ENCODE peak calls at places on chromosomes 13 and 19, in nine cellular contexts. I, E, Q, T, U, P, M, J and D are unnamed samples.

GRCh38 chr13:34189946-34190345 is 372.0 kb downstream of the RFC3 start:
- ATAC-seq in Q (no peak), J (no peak), I (no peak), M (no peak), E (no peak), P (no peak), T (no peak), U (no peak), D (no peak)

GRCh38 chr19:19098084-19098702 is 34.4 kb downstream of the SLC25A42 start:
- ATAC-seq in E (no peak), U (no peak), J (no peak), T (no peak), P (no peak), Q (no peak), M (no peak), I (no peak), D (no peak)

GRCh38 chr13:80448725-80449124 is 107.8 kb upstream of the SPRY2 start:
- ATAC-seq in J (no peak), I (no peak), M (no peak), P (no peak), Q (no peak), U (no peak), T (no peak), E (no peak), D (no peak)

GRCh38 chr13:99297330-99297729 is 9.9 kb downstream of the GPR183 start:
- ATAC-seq in U (no peak), P (peak), T (no peak), I (no peak), M (no peak), J (no peak), Q (no peak), E (peak), D (no peak)

GRCh38 chr13:44818428-44818827 is 170.8 kb downstream of the NUFIP1 start:
- ATAC-seq in E (no peak), T (no peak), P (no peak), I (no peak), Q (no peak), M (no peak), J (no peak), U (no peak), D (no peak)

GRCh38 chr13:40635315-40635995 is 31.0 kb downstream of the FOXO1 start:
- ATAC-seq in M (no peak), P (peak), U (peak), E (peak), I (no peak), J (no peak), Q (no peak), T (no peak), D (no peak)

GRCh38 chr13:33690321-33690720 is 127.6 kb upstream of the RFC3 start:
- ATAC-seq in J (no peak), E (peak), T (no peak), Q (no peak), U (no peak), P (peak), M (no peak), I (no peak), D (no peak)

GRCh38 chr13:45048890-45049407 is 59.6 kb downstream of the GPALPP1 start:
- ATAC-seq in U (no peak), I (no peak), J (no peak), E (peak), T (no peak), M (no peak), Q (no peak), P (peak), D (no peak)

GRCh38 chr13:50355797-50356196 is 340.6 kb downstream of the KCNRG start:
- ATAC-seq in T (no peak), J (no peak), P (peak), U (no peak), M (no peak), E (peak), I (no peak), Q (no peak), D (no peak)

GRCh38 chr19:33280351-33280921 is 21.9 kb downstream of the CEBPA start:
- ATAC-seq in Q (no peak), M (no peak), T (no peak), I (no peak), P (peak), J (peak), U (no peak), E (peak), D (no peak)

GRCh38 chr19:7395793-7396192 is 47.1 kb downstream of the ARHGEF18 start:
- ATAC-seq in P (no peak), U (no peak), Q (peak), T (no peak), I (no peak), M (no peak), J (no peak), E (no peak), D (no peak)

GRCh38 chr13:74705438-74705837 is 571.2 kb upstream of the KLF12 start:
- ATAC-seq in Q (no peak), M (no peak), U (no peak), I (no peak), E (no peak), J (no peak), P (no peak), T (no peak), D (no peak)

GRCh38 chr19:47309608-47310007 is at the start of gene C5AR1:
- ATAC-seq in M (no peak), J (no peak), U (peak), I (no peak), Q (peak), P (no peak), T (no peak), E (no peak), D (peak)

GRCh38 chr13:111204438-111205177 is 89.5 kb downstream of the ARHGEF7 start:
- ATAC-seq in E (no peak), T (no peak), M (no peak), U (peak), J (no peak), Q (peak), P (no peak), I (no peak), D (peak)

GRCh38 chr19:12648088-12648487 is 18.5 kb downstream of the MAN2B1 start:
- ATAC-seq in U (peak), J (no peak), P (no peak), M (no peak), Q (peak), E (no peak), I (no peak), T (no peak), D (peak)

GRCh38 chr13:108494991-108495661 is 134.3 kb upstream of the MYO16 start:
- ATAC-seq in J (no peak), I (no peak), U (no peak), Q (peak), E (peak), T (no peak), M (no peak), P (no peak), D (peak)

GRCh38 chr13:29227560-29227959 is 367.9 kb downstream of the SLC7A1 start:
- ATAC-seq in E (no peak), U (peak), M (no peak), T (no peak), Q (no peak), P (no peak), J (no peak), I (no peak), D (peak)

GRCh38 chr19:12769689-12770088 is 5.7 kb downstream of the HOOK2 start:
- ATAC-seq in I (peak), P (peak), Q (no peak), T (no peak), M (peak), J (no peak), U (no peak), E (peak), D (no peak)

GRCh38 chr13:30806784-30807183 is 71.4 kb downstream of the ALOX5AP start:
- ATAC-seq in Q (no peak), J (no peak), I (no peak), E (no peak), P (no peak), U (no peak), M (no peak), T (no peak), D (no peak)

GRCh38 chr13:49587311-49587847 is 2.0 kb upstream of the RCBTB1 start:
- ATAC-seq in I (no peak), P (no peak), Q (no peak), M (no peak), E (no peak), T (no peak), U (no peak), J (no peak), D (no peak)

GRCh38 chr19:50300814-50301606 is 28.2 kb downstream of the KCNC3 start:
- ATAC-seq in P (peak), Q (no peak), I (no peak), E (peak), T (no peak), M (no peak), U (no peak), J (no peak), D (no peak)

GRCh38 chr19:9139609-9140158 is 513 bp upstream of the ZNF317 start:
- ATAC-seq in U (peak), P (peak), E (peak), J (no peak), I (no peak), Q (peak), M (peak), T (peak), D (peak)

GRCh38 chr13:33865945-33866344 is 48.0 kb downstream of the RFC3 start:
- ATAC-seq in J (no peak), P (no peak), M (no peak), Q (no peak), I (no peak), T (no peak), E (no peak), U (no peak), D (no peak)